ENCODE peak calls at places on chromosomes 7 and 10, in six cellular contexts. One of them, this sample, is unnamed.
A peak's percentile ranks its signal among the peaks of the same experiment; 100 is the strongest.

GRCh38 chr7:150378115-150378852 is 846 bp upstream of the ZNF775 start:
- DNase-seq in smooth muscle cell of the brain vasculature: peak; percentile 57
- DNase-seq in RCC 7860: peak; percentile 97
- DNase-seq in pons: peak; percentile 69
- DNase-seq in EH: peak; percentile 80
- DNase-seq in amniotic epithelial cell: peak; percentile 76
- DNase-seq in this sample: no peak

GRCh38 chr10:4291995-4292394 is 507.0 kb upstream of the KLF6 start:
- DNase-seq in pons: no peak
- DNase-seq in EH: no peak
- DNase-seq in RCC 7860: no peak
- DNase-seq in smooth muscle cell of the brain vasculature: no peak
- DNase-seq in amniotic epithelial cell: no peak
- DNase-seq in this sample: no peak

GRCh38 chr7:42315631-42316030 is 78.6 kb upstream of the GLI3 start:
- DNase-seq in RCC 7860: no peak
- DNase-seq in pons: no peak
- DNase-seq in smooth muscle cell of the brain vasculature: peak; percentile 79
- DNase-seq in EH: peak; percentile 71
- DNase-seq in amniotic epithelial cell: peak; percentile 34
- DNase-seq in this sample: peak; percentile 79

GRCh38 chr10:93991596-93992284 is 2.0 kb upstream of the PLCE1 start:
- DNase-seq in smooth muscle cell of the brain vasculature: no peak
- DNase-seq in EH: peak; percentile 86
- DNase-seq in RCC 7860: peak; percentile 94
- DNase-seq in amniotic epithelial cell: peak; percentile 40
- DNase-seq in pons: peak; percentile 29
- DNase-seq in this sample: no peak

GRCh38 chr10:131652416-131652815 is 248.4 kb upstream of the PPP2R2D start:
- DNase-seq in RCC 7860: no peak
- DNase-seq in pons: no peak
- DNase-seq in amniotic epithelial cell: no peak
- DNase-seq in EH: no peak
- DNase-seq in smooth muscle cell of the brain vasculature: no peak
- DNase-seq in this sample: no peak

GRCh38 chr7:50594734-50595537 is 29.7 kb upstream of the DDC start:
- DNase-seq in pons: no peak
- DNase-seq in smooth muscle cell of the brain vasculature: no peak
- DNase-seq in EH: no peak
- DNase-seq in amniotic epithelial cell: no peak
- DNase-seq in RCC 7860: no peak
- DNase-seq in this sample: no peak

GRCh38 chr10:50439187-50439586 is 184.6 kb downstream of the SGMS1 start:
- DNase-seq in RCC 7860: no peak
- DNase-seq in EH: no peak
- DNase-seq in pons: no peak
- DNase-seq in amniotic epithelial cell: no peak
- DNase-seq in smooth muscle cell of the brain vasculature: no peak
- DNase-seq in this sample: no peak

GRCh38 chr10:91061187-91061586 is 140.3 kb upstream of the ANKRD1 start:
- DNase-seq in smooth muscle cell of the brain vasculature: no peak
- DNase-seq in EH: no peak
- DNase-seq in RCC 7860: no peak
- DNase-seq in amniotic epithelial cell: no peak
- DNase-seq in pons: no peak
- DNase-seq in this sample: no peak

GRCh38 chr7:74299401-74299800 is 10.2 kb downstream of the CLIP2 start:
- DNase-seq in smooth muscle cell of the brain vasculature: no peak
- DNase-seq in amniotic epithelial cell: no peak
- DNase-seq in EH: no peak
- DNase-seq in pons: no peak
- DNase-seq in RCC 7860: no peak
- DNase-seq in this sample: no peak

GRCh38 chr10:96044686-96045085 is 1.3 kb downstream of the CCNJ start:
- DNase-seq in EH: peak; percentile 43
- DNase-seq in amniotic epithelial cell: peak; percentile 75
- DNase-seq in pons: peak; percentile 9
- DNase-seq in smooth muscle cell of the brain vasculature: no peak
- DNase-seq in RCC 7860: no peak
- DNase-seq in this sample: no peak

This sample was measured in SK-N-MC.